ENCODE peak calls at places on chromosome 11, in seven cellular contexts. I is aorta, R is AG09309, E is NCI-H2081, C is adipocyte, N is KBM-7, K is cardiac muscle cell. Y is an unnamed sample.

GRCh38 chr11:62264004-62264403 is 6.0 kb upstream of the SCGB2A2 start:
- DNase-seq in N (no peak), E (no peak), R (no peak), I (no peak), K (no peak), C (no peak), Y (no peak)

GRCh38 chr11:6217722-6218121 is 12.4 kb downstream of the C11orf42 start:
- DNase-seq in K (no peak), E (no peak), C (no peak), N (no peak), R (no peak), I (no peak), Y (no peak)

GRCh38 chr11:67465190-67465522 is 3.9 kb downstream of the TMEM134 start:
- DNase-seq in R (no peak), C (no peak), N (no peak), K (no peak), E (no peak), I (no peak), Y (no peak)

GRCh38 chr11:126628790-126629621 is 273.5 kb downstream of the ST3GAL4 start:
- DNase-seq in K (peak; percentile 51), E (peak; percentile 81), I (no peak), R (peak; percentile 90), N (no peak), C (peak; percentile 61), Y (peak; percentile 94)

GRCh38 chr11:118910309-118911112 is 15.2 kb downstream of the BCL9L start:
- DNase-seq in N (no peak), E (no peak), R (peak; percentile 91), C (peak; percentile 93), K (peak; percentile 95), I (peak; percentile 87), Y (no peak)

GRCh38 chr11:57459112-57460016 is 964 bp upstream of the RTN4RL2 start:
- DNase-seq in I (no peak), E (no peak), C (no peak), R (no peak), K (no peak), N (peak; percentile 35), Y (no peak)

GRCh38 chr11:29166306-29166705 is 850.5 kb downstream of the KCNA4 start:
- DNase-seq in C (no peak), I (no peak), E (no peak), N (no peak), R (no peak), K (no peak), Y (no peak)

GRCh38 chr11:116052603-116053537 is 548.7 kb upstream of the CADM1 start:
- DNase-seq in R (no peak), I (no peak), C (no peak), E (peak; percentile 43), N (no peak), K (no peak), Y (no peak)

GRCh38 chr11:64870176-64870892 is 8.1 kb downstream of the EHD1 start:
- DNase-seq in C (peak; percentile 79), I (peak; percentile 79), R (no peak), K (peak; percentile 61), N (no peak), E (no peak), Y (no peak)

GRCh38 chr11:46108752-46109151 is 12.5 kb downstream of the PHF21A start:
- DNase-seq in R (no peak), N (no peak), E (no peak), C (no peak), I (no peak), K (no peak), Y (no peak)

GRCh38 chr11:85647604-85648299 is at the start of gene TMEM126A:
- DNase-seq in R (no peak), N (peak; percentile 90), C (peak; percentile 95), K (peak; percentile 89), E (peak; percentile 80), I (peak; percentile 93), Y (peak; percentile 100)

GRCh38 chr11:45354976-45355705 is 69.0 kb upstream of the SYT13 start:
- DNase-seq in N (peak; percentile 44), C (peak; percentile 72), R (no peak), I (peak; percentile 91), K (peak; percentile 86), E (peak; percentile 83), Y (peak; percentile 97)

GRCh38 chr11:75499423-75500305 is 26.1 kb downstream of the GDPD5 start:
- DNase-seq in I (peak; percentile 75), N (no peak), C (peak; percentile 91), R (peak; percentile 95), E (no peak), K (peak; percentile 95), Y (no peak)